ENCODE peak calls at places on chromosomes 5 and 9, in seven cellular contexts. One of them, this sample, is unnamed.

GRCh38 chr5:67156976-67157583 is 39.5 kb downstream of the CD180 start:
- DNase-seq in cardiac fibroblast: peak
- DNase-seq in ascending aorta: no peak
- DNase-seq in psoas muscle: peak
- DNase-seq in body of pancreas: peak
- DNase-seq in sigmoid colon: no peak
- DNase-seq in cardiac muscle cell: peak
- DNase-seq in this sample: peak

GRCh38 chr5:108238936-108239887 is 142.7 kb downstream of the FBXL17 start:
- DNase-seq in cardiac fibroblast: no peak
- DNase-seq in ascending aorta: no peak
- DNase-seq in psoas muscle: no peak
- DNase-seq in body of pancreas: no peak
- DNase-seq in sigmoid colon: no peak
- DNase-seq in cardiac muscle cell: no peak
- DNase-seq in this sample: peak

GRCh38 chr9:27524236-27524635 is at the start of gene IFNK:
- DNase-seq in cardiac fibroblast: no peak
- DNase-seq in ascending aorta: no peak
- DNase-seq in psoas muscle: no peak
- DNase-seq in body of pancreas: no peak
- DNase-seq in sigmoid colon: no peak
- DNase-seq in cardiac muscle cell: no peak
- DNase-seq in this sample: no peak

GRCh38 chr5:171453056-171453725 is 33.7 kb downstream of the FGF18 start:
- DNase-seq in cardiac fibroblast: no peak
- DNase-seq in ascending aorta: no peak
- DNase-seq in psoas muscle: no peak
- DNase-seq in body of pancreas: no peak
- DNase-seq in sigmoid colon: no peak
- DNase-seq in cardiac muscle cell: no peak
- DNase-seq in this sample: no peak

GRCh38 chr9:104858271-104858670 is 69.7 kb downstream of the ABCA1 start:
- DNase-seq in cardiac fibroblast: peak
- DNase-seq in ascending aorta: no peak
- DNase-seq in psoas muscle: no peak
- DNase-seq in body of pancreas: no peak
- DNase-seq in sigmoid colon: no peak
- DNase-seq in cardiac muscle cell: no peak
- DNase-seq in this sample: peak

GRCh38 chr5:137282216-137282615 is 216.9 kb downstream of the SPOCK1 start:
- DNase-seq in cardiac fibroblast: peak
- DNase-seq in ascending aorta: no peak
- DNase-seq in psoas muscle: no peak
- DNase-seq in body of pancreas: no peak
- DNase-seq in sigmoid colon: no peak
- DNase-seq in cardiac muscle cell: peak
- DNase-seq in this sample: no peak

GRCh38 chr9:135926402-135927194 is 19.3 kb upstream of the CAMSAP1 start:
- DNase-seq in cardiac fibroblast: peak
- DNase-seq in ascending aorta: no peak
- DNase-seq in psoas muscle: peak
- DNase-seq in body of pancreas: no peak
- DNase-seq in sigmoid colon: no peak
- DNase-seq in cardiac muscle cell: no peak
- DNase-seq in this sample: peak

GRCh38 chr5:149936700-149937091 is 7.9 kb downstream of the PDE6A start:
- DNase-seq in cardiac fibroblast: peak
- DNase-seq in ascending aorta: no peak
- DNase-seq in psoas muscle: no peak
- DNase-seq in body of pancreas: no peak
- DNase-seq in sigmoid colon: no peak
- DNase-seq in cardiac muscle cell: no peak
- DNase-seq in this sample: peak

GRCh38 chr5:113652161-113652560 is 138.7 kb downstream of the YTHDC2 start:
- DNase-seq in cardiac fibroblast: no peak
- DNase-seq in ascending aorta: no peak
- DNase-seq in psoas muscle: no peak
- DNase-seq in body of pancreas: no peak
- DNase-seq in sigmoid colon: no peak
- DNase-seq in cardiac muscle cell: no peak
- DNase-seq in this sample: no peak

GRCh38 chr9:69645488-69645887 is 26.7 kb downstream of the APBA1 start:
- DNase-seq in cardiac fibroblast: no peak
- DNase-seq in ascending aorta: no peak
- DNase-seq in psoas muscle: no peak
- DNase-seq in body of pancreas: peak
- DNase-seq in sigmoid colon: no peak
- DNase-seq in cardiac muscle cell: no peak
- DNase-seq in this sample: no peak

GRCh38 chr9:134930404-134930803 is 12.7 kb upstream of the FCN1 start:
- DNase-seq in cardiac fibroblast: no peak
- DNase-seq in ascending aorta: no peak
- DNase-seq in psoas muscle: no peak
- DNase-seq in body of pancreas: no peak
- DNase-seq in sigmoid colon: no peak
- DNase-seq in cardiac muscle cell: no peak
- DNase-seq in this sample: no peak

GRCh38 chr5:194102-194501 is 2.8 kb downstream of the LRRC14B start:
- DNase-seq in cardiac fibroblast: no peak
- DNase-seq in ascending aorta: no peak
- DNase-seq in psoas muscle: no peak
- DNase-seq in body of pancreas: no peak
- DNase-seq in sigmoid colon: peak
- DNase-seq in cardiac muscle cell: no peak
- DNase-seq in this sample: no peak

GRCh38 chr9:135969064-135969683 is 8.0 kb upstream of the UBAC1 start:
- DNase-seq in cardiac fibroblast: peak
- DNase-seq in ascending aorta: no peak
- DNase-seq in psoas muscle: no peak
- DNase-seq in body of pancreas: no peak
- DNase-seq in sigmoid colon: peak
- DNase-seq in cardiac muscle cell: no peak
- DNase-seq in this sample: no peak

GRCh38 chr9:34628656-34629491 is at the start of gene ARID3C:
- DNase-seq in cardiac fibroblast: no peak
- DNase-seq in ascending aorta: no peak
- DNase-seq in psoas muscle: no peak
- DNase-seq in body of pancreas: peak
- DNase-seq in sigmoid colon: no peak
- DNase-seq in cardiac muscle cell: peak
- DNase-seq in this sample: no peak

GRCh38 chr9:106954562-106954961 is 91.6 kb downstream of the ZNF462 start:
- DNase-seq in cardiac fibroblast: peak
- DNase-seq in ascending aorta: no peak
- DNase-seq in psoas muscle: no peak
- DNase-seq in body of pancreas: no peak
- DNase-seq in sigmoid colon: no peak
- DNase-seq in cardiac muscle cell: no peak
- DNase-seq in this sample: no peak

GRCh38 chr5:150175536-150175935 is 9.0 kb downstream of the CDX1 start:
- DNase-seq in cardiac fibroblast: peak
- DNase-seq in ascending aorta: no peak
- DNase-seq in psoas muscle: no peak
- DNase-seq in body of pancreas: no peak
- DNase-seq in sigmoid colon: no peak
- DNase-seq in cardiac muscle cell: peak
- DNase-seq in this sample: peak

GRCh38 chr5:66989286-66989685 is 207.3 kb downstream of the CD180 start:
- DNase-seq in cardiac fibroblast: peak
- DNase-seq in ascending aorta: no peak
- DNase-seq in psoas muscle: no peak
- DNase-seq in body of pancreas: no peak
- DNase-seq in sigmoid colon: no peak
- DNase-seq in cardiac muscle cell: peak
- DNase-seq in this sample: no peak

GRCh38 chr5:86797677-86798076 is 179.9 kb downstream of the COX7C start:
- DNase-seq in cardiac fibroblast: no peak
- DNase-seq in ascending aorta: no peak
- DNase-seq in psoas muscle: no peak
- DNase-seq in body of pancreas: no peak
- DNase-seq in sigmoid colon: no peak
- DNase-seq in cardiac muscle cell: no peak
- DNase-seq in this sample: no peak

GRCh38 chr5:9927521-9927997 is 297.4 kb upstream of the TAS2R1 start:
- DNase-seq in cardiac fibroblast: peak
- DNase-seq in ascending aorta: no peak
- DNase-seq in psoas muscle: no peak
- DNase-seq in body of pancreas: no peak
- DNase-seq in sigmoid colon: no peak
- DNase-seq in cardiac muscle cell: no peak
- DNase-seq in this sample: peak

GRCh38 chr5:36832274-36832673 is 44.3 kb upstream of the NIPBL start:
- DNase-seq in cardiac fibroblast: no peak
- DNase-seq in ascending aorta: no peak
- DNase-seq in psoas muscle: no peak
- DNase-seq in body of pancreas: no peak
- DNase-seq in sigmoid colon: no peak
- DNase-seq in cardiac muscle cell: no peak
- DNase-seq in this sample: no peak

GRCh38 chr9:2158111-2158610 is 143.0 kb downstream of the SMARCA2 start:
- DNase-seq in cardiac fibroblast: peak
- DNase-seq in ascending aorta: no peak
- DNase-seq in psoas muscle: peak
- DNase-seq in body of pancreas: peak
- DNase-seq in sigmoid colon: peak
- DNase-seq in cardiac muscle cell: peak
- DNase-seq in this sample: peak

GRCh38 chr9:127931092-127931881 is 710 bp upstream of the PIP5KL1 start:
- DNase-seq in cardiac fibroblast: peak
- DNase-seq in ascending aorta: no peak
- DNase-seq in psoas muscle: no peak
- DNase-seq in body of pancreas: no peak
- DNase-seq in sigmoid colon: no peak
- DNase-seq in cardiac muscle cell: no peak
- DNase-seq in this sample: peak

GRCh38 chr5:65209341-65209740 is 272.4 kb downstream of the ADAMTS6 start:
- DNase-seq in cardiac fibroblast: peak
- DNase-seq in ascending aorta: no peak
- DNase-seq in psoas muscle: no peak
- DNase-seq in body of pancreas: no peak
- DNase-seq in sigmoid colon: no peak
- DNase-seq in cardiac muscle cell: no peak
- DNase-seq in this sample: peak

DNA sequence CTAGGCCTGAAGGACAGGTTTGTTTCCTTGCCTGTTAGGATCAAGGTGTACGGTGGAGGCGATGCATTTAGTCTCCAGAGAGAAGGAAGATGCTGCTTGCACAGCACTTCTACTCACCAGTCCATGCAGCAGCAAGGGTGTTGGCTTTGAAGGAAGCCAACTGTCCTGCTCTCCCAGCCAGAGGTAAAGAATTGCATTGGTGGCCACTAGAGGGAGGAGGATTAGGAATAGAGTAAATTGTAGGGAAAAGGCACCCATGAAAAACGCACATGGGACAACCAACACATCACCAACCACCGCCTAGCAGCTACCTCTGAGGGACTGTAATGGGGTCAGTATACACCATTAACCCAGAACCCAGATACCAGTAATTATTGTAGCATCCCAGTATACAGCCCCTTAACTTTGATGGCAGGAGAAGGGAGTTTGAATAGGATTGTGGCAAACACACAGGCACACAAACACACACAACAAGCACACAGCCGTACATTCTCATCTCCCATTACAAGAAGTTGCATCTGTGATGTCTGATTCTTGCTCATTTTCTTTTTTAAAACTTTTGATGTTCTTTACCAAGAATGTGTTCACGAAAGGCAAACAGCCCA is 267.7 kb downstream of the ADAMTS6 start:
- DNase-seq in cardiac fibroblast: peak
- DNase-seq in ascending aorta: no peak
- DNase-seq in psoas muscle: no peak
- DNase-seq in body of pancreas: peak
- DNase-seq in sigmoid colon: no peak
- DNase-seq in cardiac muscle cell: peak
- DNase-seq in this sample: peak
- TF ChIP-seq CTCF in cardiac fibroblast: peak
- TF ChIP-seq CTCF in ascending aorta: peak
- TF ChIP-seq CTCF in psoas muscle: peak
- TF ChIP-seq CTCF in body of pancreas: peak
- TF ChIP-seq CTCF in sigmoid colon: peak
- TF ChIP-seq CTCF in cardiac muscle cell: peak
- TF ChIP-seq CTCF in this sample: peak

DNA sequence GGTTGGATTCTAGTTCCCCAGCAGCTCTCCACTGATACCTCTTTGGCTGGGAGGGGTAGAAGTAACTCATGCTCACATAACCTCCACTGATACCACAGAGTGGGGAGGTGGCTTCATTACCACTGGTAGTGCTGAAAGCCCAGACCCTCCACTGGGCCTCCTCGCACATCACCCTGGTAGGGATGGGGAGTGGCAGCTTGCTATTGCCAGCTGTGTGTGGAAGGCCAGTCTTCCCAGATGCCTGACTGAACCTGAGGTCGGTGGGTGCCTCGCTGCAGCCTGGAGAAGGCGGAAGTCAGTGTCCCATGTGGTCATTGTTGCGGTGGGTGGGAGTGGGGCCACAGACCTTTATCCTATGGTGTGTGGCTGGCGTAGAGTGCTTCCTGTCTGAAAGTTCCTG is 138.0 kb downstream of the TAF11L14 start:
- DNase-seq in cardiac fibroblast: no peak
- DNase-seq in ascending aorta: no peak
- DNase-seq in psoas muscle: no peak
- DNase-seq in body of pancreas: no peak
- DNase-seq in sigmoid colon: no peak
- DNase-seq in cardiac muscle cell: no peak
- DNase-seq in this sample: no peak
- H3K4me3 ChIP-seq in cardiac fibroblast: no peak
- H3K4me3 ChIP-seq in ascending aorta: no peak
- H3K4me3 ChIP-seq in psoas muscle: no peak
- H3K4me3 ChIP-seq in body of pancreas: no peak
- H3K4me3 ChIP-seq in sigmoid colon: no peak
- H3K4me3 ChIP-seq in cardiac muscle cell: no peak
- H3K4me3 ChIP-seq in this sample: no peak

DNA sequence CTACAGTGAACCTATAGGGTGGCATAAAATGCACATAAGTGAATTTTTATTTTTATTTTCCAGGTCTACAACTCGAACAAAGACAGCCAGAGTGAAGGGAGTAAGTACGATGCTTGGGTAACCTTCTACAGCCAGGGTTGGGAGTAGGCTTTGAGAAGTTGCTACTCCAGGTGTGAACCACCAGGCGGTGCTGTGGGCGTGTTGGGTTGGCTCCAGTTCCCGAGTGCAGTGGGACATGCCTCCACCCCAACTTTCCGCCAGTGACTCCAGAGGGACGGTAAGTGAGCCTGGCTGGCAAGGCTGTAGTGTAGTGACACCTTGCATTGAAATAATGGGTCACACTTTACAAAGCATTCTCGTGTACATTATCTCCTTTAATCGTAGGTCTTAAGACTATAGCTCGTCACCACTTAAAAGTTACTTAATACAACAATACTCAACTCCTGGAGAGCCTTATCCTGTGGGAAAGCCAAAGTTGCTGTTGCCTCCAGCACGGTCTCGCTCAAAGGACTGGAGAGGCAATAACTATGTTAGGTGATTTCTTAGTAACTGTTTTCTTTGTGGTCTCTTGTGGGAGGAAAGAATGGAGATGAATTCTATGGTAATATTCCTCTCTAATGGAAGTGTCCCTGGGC is 244.0 kb downstream of the ARHGAP26 start:
- DNase-seq in cardiac fibroblast: peak
- DNase-seq in ascending aorta: no peak
- DNase-seq in psoas muscle: peak
- DNase-seq in body of pancreas: no peak
- DNase-seq in sigmoid colon: no peak
- DNase-seq in cardiac muscle cell: peak
- DNase-seq in this sample: peak
- TF ChIP-seq CTCF in cardiac fibroblast: peak
- TF ChIP-seq CTCF in ascending aorta: no peak
- TF ChIP-seq CTCF in psoas muscle: peak
- TF ChIP-seq CTCF in body of pancreas: no peak
- TF ChIP-seq CTCF in sigmoid colon: peak
- TF ChIP-seq CTCF in cardiac muscle cell: peak
- TF ChIP-seq CTCF in this sample: peak

GRCh38 chr9:113885183-113886002 is 9.3 kb downstream of the ZNF618 start:
- DNase-seq in cardiac fibroblast: no peak
- DNase-seq in ascending aorta: no peak
- DNase-seq in psoas muscle: no peak
- DNase-seq in body of pancreas: no peak
- DNase-seq in sigmoid colon: no peak
- DNase-seq in cardiac muscle cell: no peak
- DNase-seq in this sample: no peak
- H3K4me3 ChIP-seq in cardiac fibroblast: no peak
- H3K4me3 ChIP-seq in ascending aorta: peak
- H3K4me3 ChIP-seq in psoas muscle: peak
- H3K4me3 ChIP-seq in body of pancreas: no peak
- H3K4me3 ChIP-seq in sigmoid colon: peak
- H3K4me3 ChIP-seq in cardiac muscle cell: no peak
- H3K4me3 ChIP-seq in this sample: no peak